ENCODE peak calls at places on chromosomes 2 and 18, in nine cellular contexts. T, D, G, F, X, W, O, C and V are unnamed samples.
A peak's percentile ranks its signal among the peaks of the same experiment; 100 is the strongest.

GRCh38 chr2:174573621-174574081 is 24.0 kb downstream of the WIPF1 start:
- DNase-seq in C (no peak), X (no peak), D (peak; percentile 57), F (no peak), T (peak; percentile 41), O (no peak), G (no peak), W (no peak), V (peak; percentile 66)

GRCh38 chr2:239288951-239289481 is 111.8 kb downstream of the HDAC4 start:
- DNase-seq in D (peak; percentile 77), O (no peak), C (no peak), X (no peak), G (no peak), T (no peak), W (no peak), F (no peak), V (no peak)

GRCh38 chr2:23843051-23843976 is 83.6 kb downstream of the ATAD2B start:
- DNase-seq in T (peak; percentile 15), X (no peak), G (no peak), D (no peak), W (no peak), F (no peak), C (no peak), O (peak; percentile 9), V (no peak)

GRCh38 chr2:165776796-165777195 is 17.3 kb downstream of the GALNT3 start:
- DNase-seq in G (no peak), F (no peak), D (no peak), T (no peak), X (no peak), W (no peak), O (no peak), C (no peak), V (no peak)

GRCh38 chr2:223641062-223641461 is 38.9 kb upstream of the SCG2 start:
- DNase-seq in D (no peak), F (no peak), C (peak; percentile 31), W (peak; percentile 62), O (peak; percentile 3), G (no peak), X (peak; percentile 52), T (no peak), V (no peak)

GRCh38 chr2:69275490-69275889 is 111.5 kb downstream of the GFPT1 start:
- DNase-seq in G (no peak), T (no peak), C (no peak), O (no peak), W (no peak), X (no peak), F (no peak), D (no peak), V (no peak)

GRCh38 chr2:108189316-108189715 is 50.5 kb upstream of the SULT1C3 start:
- DNase-seq in O (peak; percentile 70), X (no peak), W (no peak), F (no peak), D (no peak), T (no peak), G (no peak), C (peak; percentile 74), V (peak; percentile 55)

GRCh38 chr2:96153291-96153713 is 8.1 kb upstream of the DUSP2 start:
- DNase-seq in T (no peak), C (no peak), F (no peak), G (peak; percentile 16), W (peak; percentile 13), X (no peak), O (no peak), D (no peak), V (no peak)

GRCh38 chr2:169225906-169226305 is 136.4 kb downstream of the LRP2 start:
- DNase-seq in T (no peak), O (no peak), X (no peak), F (no peak), W (no peak), C (no peak), G (no peak), D (no peak), V (peak; percentile 44)

GRCh38 chr2:211141646-211142045 is 585.2 kb downstream of the CPS1 start:
- DNase-seq in D (no peak), C (peak; percentile 78), F (no peak), T (no peak), G (no peak), X (no peak), W (no peak), O (no peak), V (no peak)
- TF ChIP-seq CTCF in D (no peak), C (no peak), F (no peak), T (no peak), G (no peak), X (no peak), W (no peak), O (no peak), V (no peak)

DNA sequence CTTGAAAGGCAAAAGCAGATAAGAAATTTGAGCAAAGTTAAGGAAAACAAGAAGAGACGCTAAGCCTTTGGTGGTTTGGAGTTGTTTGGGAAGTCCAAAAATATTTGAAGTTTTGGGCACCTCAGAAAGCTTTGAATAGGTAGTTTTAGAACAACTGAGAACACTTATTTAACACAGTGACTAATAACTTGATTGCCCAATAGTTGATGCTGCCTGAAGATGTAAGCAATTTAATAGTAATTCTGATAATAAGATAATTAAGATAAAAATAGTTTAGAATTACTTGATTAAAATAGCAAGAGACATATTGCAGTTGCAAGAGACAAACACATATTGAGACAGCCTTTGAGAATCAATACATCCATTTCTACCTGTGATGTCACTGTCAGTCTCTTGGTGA is 16.5 kb upstream of the COL3A1 start:
- DNase-seq in G (no peak), W (no peak), C (no peak), D (no peak), T (no peak), O (no peak), X (no peak), F (no peak), V (no peak)
- TF ChIP-seq CTCF in G (no peak), W (no peak), C (no peak), D (no peak), T (no peak), O (no peak), X (no peak), F (no peak), V (no peak)

GRCh38 chr18:37270046-37270665 is 295.4 kb downstream of the CELF4 start:
- DNase-seq in C (peak; percentile 24), X (peak; percentile 82), T (peak; percentile 72), F (no peak), D (peak; percentile 59), G (no peak), O (peak; percentile 20), W (peak; percentile 84), V (peak; percentile 36)

GRCh38 chr18:37261988-37262387 is 303.6 kb downstream of the CELF4 start:
- DNase-seq in G (no peak), W (no peak), O (no peak), T (no peak), D (no peak), X (no peak), C (no peak), F (no peak), V (no peak)

GRCh38 chr18:37264956-37265355 is 300.6 kb downstream of the CELF4 start:
- DNase-seq in O (no peak), C (no peak), F (no peak), G (no peak), T (no peak), W (no peak), X (no peak), D (no peak), V (no peak)

GRCh38 chr18:37265382-37265781 is 300.2 kb downstream of the CELF4 start:
- DNase-seq in F (no peak), C (no peak), G (no peak), X (no peak), T (no peak), O (no peak), W (no peak), D (no peak), V (no peak)

GRCh38 chr18:37266290-37266689 is 299.3 kb downstream of the CELF4 start:
- DNase-seq in C (no peak), O (no peak), W (no peak), D (no peak), T (no peak), F (no peak), X (no peak), G (no peak), V (no peak)
- TF ChIP-seq CTCF in C (peak; percentile 13), O (peak; percentile 23), W (no peak), D (no peak), T (no peak), F (no peak), X (no peak), G (no peak), V (peak; percentile 19)

GRCh38 chr2:236599059-236599458 is 29.4 kb downstream of the ACKR3 start:
- DNase-seq in W (no peak), F (no peak), T (no peak), C (no peak), G (no peak), X (no peak), O (no peak), D (no peak), V (no peak)
- TF ChIP-seq CTCF in W (no peak), F (no peak), T (no peak), C (no peak), G (no peak), X (no peak), O (no peak), D (no peak), V (no peak)

GRCh38 chr18:27778441-27778840 is 398.5 kb downstream of the CDH2 start:
- DNase-seq in W (peak; percentile 13), C (peak; percentile 52), F (no peak), O (peak; percentile 33), G (no peak), X (no peak), T (peak; percentile 48), D (no peak), V (peak; percentile 4)
- TF ChIP-seq CTCF in W (peak; percentile 42), C (peak; percentile 73), F (no peak), O (peak; percentile 75), G (peak; percentile 27), X (peak; percentile 4), T (peak; percentile 56), D (no peak), V (peak; percentile 78)

GRCh38 chr18:8257851-8258434 is 351.3 kb upstream of the RAB12 start:
- DNase-seq in D (no peak), O (no peak), C (no peak), W (no peak), F (no peak), G (no peak), T (no peak), X (no peak), V (no peak)
- TF ChIP-seq CTCF in D (no peak), O (no peak), C (no peak), W (no peak), F (no peak), G (no peak), T (no peak), X (no peak), V (no peak)

GRCh38 chr18:76805221-76805620 is 17.1 kb upstream of the ZNF236 start:
- DNase-seq in W (no peak), F (no peak), X (no peak), G (no peak), T (peak; percentile 32), D (no peak), O (peak; percentile 60), C (peak; percentile 50), V (peak; percentile 38)
- TF ChIP-seq CTCF in W (no peak), F (no peak), X (no peak), G (no peak), T (peak; percentile 29), D (no peak), O (peak; percentile 21), C (peak; percentile 50), V (peak; percentile 31)

GRCh38 chr2:238169708-238170251 is 11.0 kb downstream of the ERFE start:
- DNase-seq in G (no peak), C (peak; percentile 70), T (peak; percentile 97), D (no peak), F (no peak), X (no peak), O (peak; percentile 92), W (peak; percentile 51), V (peak; percentile 92)
- TF ChIP-seq CTCF in G (no peak), C (no peak), T (no peak), D (no peak), F (no peak), X (no peak), O (no peak), W (no peak), V (no peak)